ENCODE peak calls at places on chromosomes 12 and 14, in four cellular contexts. J is IMR-90, G is GM23338, R is OCI-LY7. A is an unnamed sample.

GRCh38 chr12:60094436-60094835 is 498.6 kb downstream of the SLC16A7 start:
- DNase-seq in J (peak), G (no peak), R (no peak), A (no peak)

GRCh38 chr12:64665506-64665905 is 55.2 kb downstream of the RASSF3 start:
- DNase-seq in J (no peak), G (peak), R (peak), A (peak)

GRCh38 chr12:45543887-45544286 is 185.6 kb upstream of the ARID2 start:
- DNase-seq in J (peak), G (peak), R (peak), A (peak)

GRCh38 chr12:67275380-67275913 is 6.3 kb downstream of the CAND1 start:
- DNase-seq in J (no peak), G (no peak), R (no peak), A (no peak)

GRCh38 chr12:77947746-77948145 is 117.1 kb downstream of the NAV3 start:
- DNase-seq in J (no peak), G (no peak), R (no peak), A (no peak)

GRCh38 chr14:104296388-104297312 is 158.3 kb downstream of the KIF26A start:
- DNase-seq in J (no peak), G (no peak), R (no peak), A (no peak)

GRCh38 chr12:108727868-108728735 is 3.2 kb downstream of the CORO1C start:
- DNase-seq in J (no peak), G (no peak), R (no peak), A (no peak)

GRCh38 chr14:96741151-96741977 is 55.8 kb upstream of the VRK1 start:
- DNase-seq in J (peak), G (peak), R (peak), A (peak)

GRCh38 chr12:120640840-120641833 is 711 bp downstream of the CABP1 start:
- DNase-seq in J (peak), G (peak), R (peak), A (peak)

GRCh38 chr12:76586764-76587395 is 27.3 kb upstream of the OSBPL8 start:
- DNase-seq in J (peak), G (peak), R (peak), A (peak)

GRCh38 chr14:60488175-60488574 is 2.3 kb upstream of the C14orf39 start:
- DNase-seq in J (no peak), G (peak), R (no peak), A (no peak)

GRCh38 chr14:38880643-38881567 is 222.1 kb downstream of the SEC23A start:
- DNase-seq in J (no peak), G (no peak), R (no peak), A (no peak)

GRCh38 chr12:89701606-89702206 is 6.9 kb downstream of the ATP2B1 start:
- DNase-seq in J (no peak), G (no peak), R (no peak), A (no peak)

GRCh38 chr12:22353615-22354325 is 19.3 kb upstream of the ST8SIA1 start:
- DNase-seq in J (no peak), G (no peak), R (no peak), A (no peak)

GRCh38 chr12:103495783-103496456 is at the start of gene C12orf42:
- DNase-seq in J (no peak), G (peak), R (no peak), A (peak)

GRCh38 chr12:10368206-10369171 is 21.4 kb downstream of the KLRK1 start:
- DNase-seq in J (no peak), G (no peak), R (no peak), A (no peak)

GRCh38 chr14:36513451-36514277 is 6.4 kb downstream of the NKX2-1 start:
- DNase-seq in J (no peak), G (peak), R (no peak), A (peak)

GRCh38 chr12:109027767-109028166 is 6.9 kb upstream of the SVOP start:
- DNase-seq in J (peak), G (no peak), R (no peak), A (no peak)

GRCh38 chr14:72664651-72665050 is 229.2 kb downstream of the DPF3 start:
- DNase-seq in J (no peak), G (no peak), R (no peak), A (no peak)

GRCh38 chr12:54749191-54749818 is 101.1 kb upstream of the DCD start:
- DNase-seq in J (peak), G (peak), R (peak), A (peak)

GRCh38 chr14:90726656-90727055 is 89.6 kb downstream of the TTC7B start:
- DNase-seq in J (peak), G (peak), R (no peak), A (peak)

GRCh38 chr12:75863475-75863874 is 168.1 kb downstream of the PHLDA1 start:
- DNase-seq in J (peak), G (no peak), R (no peak), A (no peak)

GRCh38 chr14:95023886-95024285 is 133.4 kb downstream of the DICER1 start:
- DNase-seq in J (peak), G (no peak), R (no peak), A (no peak)

GRCh38 chr12:111251099-111251498 is 117.8 kb downstream of the PHETA1 start:
- DNase-seq in J (no peak), G (no peak), R (no peak), A (no peak)

GRCh38 chr12:132480620-132481132 is 9.3 kb upstream of the FBRSL1 start:
- DNase-seq in J (no peak), G (no peak), R (no peak), A (no peak)

GRCh38 chr12:27865421-27865820 is 85.4 kb upstream of the MANSC4 start:
- DNase-seq in J (peak), G (no peak), R (no peak), A (no peak)
- H3K4me2 ChIP-seq in J (no peak), G (no peak), R (no peak), A (no peak)

GRCh38 chr12:98516184-98516873 is 939 bp downstream of the TMPO start:
- DNase-seq in J (peak), G (peak), R (peak), A (peak)

GRCh38 chr12:98514984-98515367 is 414 bp upstream of the TMPO start:
- DNase-seq in J (no peak), G (no peak), R (no peak), A (no peak)

GRCh38 chr12:98513379-98514318 is 1.7 kb upstream of the TMPO start:
- DNase-seq in J (no peak), G (no peak), R (peak), A (no peak)

GRCh38 chr12:98515368-98516183 is at the start of gene TMPO:
- DNase-seq in J (peak), G (peak), R (peak), A (peak)

DNA sequence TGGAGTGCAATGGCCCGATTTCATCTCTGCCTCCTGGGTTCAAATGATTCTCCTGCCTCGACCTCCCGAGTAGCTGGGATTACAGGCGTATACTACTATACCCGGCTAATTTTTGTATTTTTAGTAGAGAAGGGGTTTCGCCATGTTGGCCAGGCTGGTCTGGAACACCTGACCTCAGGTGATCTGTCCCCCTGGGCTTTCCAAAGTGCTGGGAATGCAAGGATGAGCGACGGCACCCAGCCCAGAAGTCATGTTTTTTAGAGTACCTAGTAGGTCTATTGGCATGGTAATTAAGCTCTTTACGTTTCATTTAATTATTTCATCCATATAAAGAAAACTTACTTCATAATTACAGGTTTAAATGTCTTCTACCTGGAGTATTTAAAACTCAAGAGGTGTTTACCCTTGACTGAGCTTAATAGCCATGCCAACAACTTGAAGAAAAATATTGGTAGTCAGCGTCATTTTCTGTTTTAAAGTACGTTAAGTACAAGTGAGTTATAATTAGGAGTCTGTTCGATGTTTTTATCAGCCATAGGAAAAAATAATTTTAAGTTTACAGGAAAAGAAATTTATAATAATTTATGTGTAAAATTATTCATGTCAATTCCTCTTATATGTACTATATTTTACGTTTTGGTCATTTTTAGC is 4.0 kb downstream of the TMPO start:
- DNase-seq in J (no peak), G (peak), R (no peak), A (no peak)
- H3K4me3 ChIP-seq in J (no peak), G (peak), R (peak), A (no peak)

GRCh38 chr14:94000986-94001385 is 3.9 kb downstream of the CCDC197 start:
- DNase-seq in J (no peak), G (no peak), R (no peak), A (no peak)
- H3K4me2 ChIP-seq in J (no peak), G (no peak), R (no peak), A (no peak)

GRCh38 chr14:34794217-34794616 is 79.8 kb upstream of the CFL2 start:
- DNase-seq in J (no peak), G (no peak), R (no peak), A (no peak)
- H3K4me3 ChIP-seq in J (no peak), G (no peak), R (no peak), A (no peak)

GRCh38 chr12:92134638-92135274 is 10.9 kb downstream of the BTG1 start:
- DNase-seq in J (peak), G (no peak), R (no peak), A (no peak)
- H3K4me2 ChIP-seq in J (peak), G (peak), R (peak), A (peak)

DNA sequence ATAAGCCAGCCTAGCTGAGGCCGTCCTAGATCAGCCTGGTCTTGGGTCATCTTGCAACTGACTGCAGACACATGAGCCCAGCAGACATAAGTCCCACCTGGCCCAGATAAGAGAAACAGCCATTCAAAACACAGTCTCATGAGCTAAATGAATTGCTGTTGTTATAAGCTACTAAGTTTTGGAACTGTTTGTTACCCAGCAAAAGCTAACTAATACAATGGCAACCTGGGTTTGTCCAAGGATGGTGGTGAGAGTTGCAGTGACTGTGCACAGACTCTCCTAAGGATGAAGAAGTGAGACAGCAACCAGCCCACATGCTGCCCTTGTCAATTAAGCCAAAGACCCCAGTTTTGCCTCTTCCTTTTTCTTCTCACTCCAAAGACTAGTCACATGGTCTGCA is 22.2 kb upstream of the NUAK1 start:
- DNase-seq in J (no peak), G (no peak), R (no peak), A (no peak)
- H3K4me3 ChIP-seq in J (no peak), G (no peak), R (no peak), A (no peak)